ENCODE peak calls at places on chromosomes 7 and 10, in six cellular contexts. One of them, this sample, is unnamed.

GRCh38 chr7:137903382-137904169 is 56.8 kb upstream of the DGKI start:
- DNase-seq in SK-N-SH: peak
- DNase-seq in HCT116: peak
- DNase-seq in Panc1: peak
- DNase-seq in H1: peak
- DNase-seq in HepG2: peak
- DNase-seq in this sample: peak

GRCh38 chr7:122550545-122550944 is 148.4 kb downstream of the RNF133 start:
- DNase-seq in SK-N-SH: no peak
- DNase-seq in HepG2: no peak
- DNase-seq in Panc1: no peak
- DNase-seq in HCT116: no peak
- DNase-seq in H1: no peak
- DNase-seq in this sample: no peak

GRCh38 chr10:5692476-5693358 is 8.1 kb downstream of the TASOR2 start:
- DNase-seq in H1: peak
- DNase-seq in HepG2: peak
- DNase-seq in Panc1: no peak
- DNase-seq in HCT116: no peak
- DNase-seq in SK-N-SH: peak
- DNase-seq in this sample: peak

GRCh38 chr10:1036341-1036791 is 10.7 kb upstream of the IDI2 start:
- DNase-seq in H1: no peak
- DNase-seq in HCT116: no peak
- DNase-seq in SK-N-SH: no peak
- DNase-seq in HepG2: no peak
- DNase-seq in Panc1: no peak
- DNase-seq in this sample: peak

GRCh38 chr7:66958708-66959350 is 36.6 kb downstream of the SBDS start:
- DNase-seq in HepG2: no peak
- DNase-seq in SK-N-SH: no peak
- DNase-seq in HCT116: no peak
- DNase-seq in Panc1: no peak
- DNase-seq in H1: no peak
- DNase-seq in this sample: no peak

GRCh38 chr7:116582806-116583444 is 58.1 kb downstream of the CAV1 start:
- DNase-seq in Panc1: no peak
- DNase-seq in HepG2: no peak
- DNase-seq in SK-N-SH: no peak
- DNase-seq in HCT116: no peak
- DNase-seq in H1: no peak
- DNase-seq in this sample: no peak

GRCh38 chr7:28207486-28208158 is 27.0 kb upstream of the JAZF1 start:
- DNase-seq in Panc1: no peak
- DNase-seq in HCT116: no peak
- DNase-seq in HepG2: no peak
- DNase-seq in H1: no peak
- DNase-seq in SK-N-SH: no peak
- DNase-seq in this sample: no peak

GRCh38 chr7:11951909-11952308 is 119.9 kb upstream of the THSD7A start:
- DNase-seq in SK-N-SH: no peak
- DNase-seq in H1: no peak
- DNase-seq in HepG2: no peak
- DNase-seq in HCT116: no peak
- DNase-seq in Panc1: no peak
- DNase-seq in this sample: no peak

GRCh38 chr7:92835851-92836488 is 403 bp downstream of the CDK6 start:
- DNase-seq in SK-N-SH: peak
- DNase-seq in H1: no peak
- DNase-seq in HCT116: no peak
- DNase-seq in HepG2: peak
- DNase-seq in Panc1: no peak
- DNase-seq in this sample: peak

GRCh38 chr10:75396861-75397570 is 4.5 kb downstream of the ZNF503 start:
- DNase-seq in SK-N-SH: no peak
- DNase-seq in Panc1: no peak
- DNase-seq in HCT116: no peak
- DNase-seq in HepG2: no peak
- DNase-seq in H1: no peak
- DNase-seq in this sample: no peak

GRCh38 chr7:148084138-148084537 is 506.4 kb upstream of the C7orf33 start:
- DNase-seq in H1: peak
- DNase-seq in Panc1: peak
- DNase-seq in SK-N-SH: peak
- DNase-seq in HepG2: peak
- DNase-seq in HCT116: peak
- DNase-seq in this sample: peak

GRCh38 chr10:34981834-34982233 is 108.3 kb downstream of the CUL2 start:
- DNase-seq in H1: no peak
- DNase-seq in Panc1: no peak
- DNase-seq in HepG2: no peak
- DNase-seq in SK-N-SH: no peak
- DNase-seq in HCT116: no peak
- DNase-seq in this sample: no peak

GRCh38 chr7:102895602-102896001 is 17.2 kb upstream of the LRRC17 start:
- DNase-seq in H1: no peak
- DNase-seq in Panc1: no peak
- DNase-seq in SK-N-SH: no peak
- DNase-seq in HCT116: no peak
- DNase-seq in HepG2: no peak
- DNase-seq in this sample: no peak

GRCh38 chr10:44205072-44205471 is 179.8 kb downstream of the CXCL12 start:
- DNase-seq in Panc1: no peak
- DNase-seq in H1: no peak
- DNase-seq in HepG2: no peak
- DNase-seq in HCT116: no peak
- DNase-seq in SK-N-SH: no peak
- DNase-seq in this sample: no peak

GRCh38 chr10:1208376-1209311 is 152.5 kb downstream of the WDR37 start:
- DNase-seq in Panc1: no peak
- DNase-seq in H1: no peak
- DNase-seq in HepG2: no peak
- DNase-seq in HCT116: no peak
- DNase-seq in SK-N-SH: no peak
- DNase-seq in this sample: no peak

GRCh38 chr7:50467817-50468610 is 17.9 kb upstream of the FIGNL1 start:
- DNase-seq in H1: peak
- DNase-seq in HepG2: peak
- DNase-seq in Panc1: peak
- DNase-seq in HCT116: peak
- DNase-seq in SK-N-SH: peak
- DNase-seq in this sample: peak

DNA sequence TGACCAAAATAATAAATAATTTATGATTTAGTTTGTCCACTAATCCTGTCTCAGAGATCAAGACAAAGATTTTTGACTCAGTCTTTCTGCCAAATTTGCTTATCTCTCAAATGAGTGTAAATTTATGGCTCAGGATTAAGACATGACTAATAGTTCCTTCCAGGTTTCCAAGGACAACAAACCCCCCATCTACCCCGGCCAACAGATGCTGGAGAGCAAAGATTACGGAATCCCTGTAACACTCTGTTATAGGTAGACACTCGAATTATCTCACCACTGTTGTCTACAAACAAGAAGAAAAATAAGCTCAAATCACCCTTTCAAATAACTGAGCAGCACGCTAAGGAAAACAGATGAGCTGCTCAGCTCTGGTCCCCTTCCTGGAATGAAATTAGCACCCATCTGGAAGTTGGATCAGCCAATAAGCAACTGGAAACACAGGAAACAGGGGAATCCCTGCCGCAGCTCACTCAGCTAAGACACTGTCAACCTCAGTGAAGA is 56.8 kb upstream of the SVIL start:
- DNase-seq in SK-N-SH: peak
- DNase-seq in HCT116: no peak
- DNase-seq in HepG2: no peak
- DNase-seq in H1: no peak
- DNase-seq in Panc1: peak
- DNase-seq in this sample: no peak
- TF ChIP-seq SIN3A in SK-N-SH: no peak
- TF ChIP-seq SIN3A in HCT116: no peak
- TF ChIP-seq SIN3A in HepG2: no peak
- TF ChIP-seq SIN3A in H1: no peak
- TF ChIP-seq SIN3A in Panc1: no peak
- TF ChIP-seq SIN3A in this sample: no peak

DNA sequence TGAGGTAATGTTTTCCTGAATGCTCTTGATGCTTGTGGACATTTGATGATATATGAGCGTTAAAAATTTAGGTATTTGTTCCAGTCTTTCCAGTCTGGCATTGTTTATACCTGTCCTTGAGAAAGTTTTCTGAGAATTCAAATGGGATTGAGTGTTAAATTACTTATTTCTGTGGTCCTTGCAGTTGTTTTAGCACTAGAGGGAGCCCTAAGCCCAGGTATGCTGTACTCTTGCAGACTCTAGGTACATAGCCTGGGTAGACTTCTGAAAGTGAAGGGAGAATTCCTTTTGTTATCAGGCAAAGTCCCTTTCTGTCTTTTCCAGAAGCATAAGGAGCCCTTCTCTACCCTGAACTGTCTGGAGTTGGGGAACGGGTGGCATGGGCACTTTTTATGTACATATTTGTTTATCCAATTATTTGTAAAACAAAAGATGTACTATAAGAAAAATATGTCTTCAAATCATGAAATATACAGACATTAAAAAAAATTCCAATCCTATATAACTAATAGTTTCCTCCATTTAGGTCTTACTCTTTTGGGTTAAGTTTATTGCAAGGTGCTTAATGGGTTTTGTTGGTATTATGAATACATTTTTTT is 262.1 kb downstream of the ATRNL1 start:
- DNase-seq in HCT116: peak
- DNase-seq in SK-N-SH: peak
- DNase-seq in H1: no peak
- DNase-seq in HepG2: peak
- DNase-seq in Panc1: peak
- DNase-seq in this sample: peak
- TF ChIP-seq SIN3A in HCT116: no peak
- TF ChIP-seq SIN3A in SK-N-SH: no peak
- TF ChIP-seq SIN3A in H1: no peak
- TF ChIP-seq SIN3A in HepG2: no peak
- TF ChIP-seq SIN3A in Panc1: no peak
- TF ChIP-seq SIN3A in this sample: no peak

GRCh38 chr7:120273476-120273975 is 551 bp downstream of the KCND2 start:
- DNase-seq in HepG2: peak
- DNase-seq in SK-N-SH: peak
- DNase-seq in HCT116: no peak
- DNase-seq in Panc1: no peak
- DNase-seq in H1: no peak
- DNase-seq in this sample: no peak
- TF ChIP-seq SIN3A in HepG2: no peak
- TF ChIP-seq SIN3A in SK-N-SH: no peak
- TF ChIP-seq SIN3A in HCT116: no peak
- TF ChIP-seq SIN3A in Panc1: no peak
- TF ChIP-seq SIN3A in H1: peak
- TF ChIP-seq SIN3A in this sample: no peak

GRCh38 chr7:44145419-44145968 is 4.4 kb upstream of the MYL7 start:
- DNase-seq in HCT116: no peak
- DNase-seq in HepG2: no peak
- DNase-seq in Panc1: no peak
- DNase-seq in SK-N-SH: peak
- DNase-seq in H1: no peak
- DNase-seq in this sample: peak

GRCh38 chr7:44147026-44147881 is 6.1 kb upstream of the MYL7 start:
- DNase-seq in HepG2: no peak
- DNase-seq in H1: no peak
- DNase-seq in SK-N-SH: peak
- DNase-seq in Panc1: no peak
- DNase-seq in HCT116: no peak
- DNase-seq in this sample: peak

GRCh38 chr7:44144426-44144967 is 3.4 kb upstream of the MYL7 start:
- DNase-seq in H1: no peak
- DNase-seq in HepG2: no peak
- DNase-seq in HCT116: no peak
- DNase-seq in Panc1: no peak
- DNase-seq in SK-N-SH: peak
- DNase-seq in this sample: no peak

GRCh38 chr7:44144968-44145418 is 3.9 kb upstream of the MYL7 start:
- DNase-seq in HCT116: no peak
- DNase-seq in SK-N-SH: peak
- DNase-seq in HepG2: no peak
- DNase-seq in H1: no peak
- DNase-seq in Panc1: no peak
- DNase-seq in this sample: no peak

GRCh38 chr7:44145969-44146897 is 5.1 kb upstream of the MYL7 start:
- DNase-seq in SK-N-SH: peak
- DNase-seq in Panc1: no peak
- DNase-seq in HCT116: peak
- DNase-seq in H1: peak
- DNase-seq in HepG2: no peak
- DNase-seq in this sample: peak
- TF ChIP-seq SIN3A in SK-N-SH: no peak
- TF ChIP-seq SIN3A in Panc1: no peak
- TF ChIP-seq SIN3A in HCT116: no peak
- TF ChIP-seq SIN3A in H1: no peak
- TF ChIP-seq SIN3A in HepG2: no peak
- TF ChIP-seq SIN3A in this sample: no peak

GRCh38 chr10:60819271-60819670 is 41.0 kb downstream of the CDK1 start:
- DNase-seq in HCT116: no peak
- DNase-seq in Panc1: no peak
- DNase-seq in SK-N-SH: no peak
- DNase-seq in HepG2: no peak
- DNase-seq in H1: no peak
- DNase-seq in this sample: no peak
- TF ChIP-seq SIN3A in HCT116: no peak
- TF ChIP-seq SIN3A in Panc1: no peak
- TF ChIP-seq SIN3A in SK-N-SH: no peak
- TF ChIP-seq SIN3A in HepG2: no peak
- TF ChIP-seq SIN3A in H1: no peak
- TF ChIP-seq SIN3A in this sample: no peak

DNA sequence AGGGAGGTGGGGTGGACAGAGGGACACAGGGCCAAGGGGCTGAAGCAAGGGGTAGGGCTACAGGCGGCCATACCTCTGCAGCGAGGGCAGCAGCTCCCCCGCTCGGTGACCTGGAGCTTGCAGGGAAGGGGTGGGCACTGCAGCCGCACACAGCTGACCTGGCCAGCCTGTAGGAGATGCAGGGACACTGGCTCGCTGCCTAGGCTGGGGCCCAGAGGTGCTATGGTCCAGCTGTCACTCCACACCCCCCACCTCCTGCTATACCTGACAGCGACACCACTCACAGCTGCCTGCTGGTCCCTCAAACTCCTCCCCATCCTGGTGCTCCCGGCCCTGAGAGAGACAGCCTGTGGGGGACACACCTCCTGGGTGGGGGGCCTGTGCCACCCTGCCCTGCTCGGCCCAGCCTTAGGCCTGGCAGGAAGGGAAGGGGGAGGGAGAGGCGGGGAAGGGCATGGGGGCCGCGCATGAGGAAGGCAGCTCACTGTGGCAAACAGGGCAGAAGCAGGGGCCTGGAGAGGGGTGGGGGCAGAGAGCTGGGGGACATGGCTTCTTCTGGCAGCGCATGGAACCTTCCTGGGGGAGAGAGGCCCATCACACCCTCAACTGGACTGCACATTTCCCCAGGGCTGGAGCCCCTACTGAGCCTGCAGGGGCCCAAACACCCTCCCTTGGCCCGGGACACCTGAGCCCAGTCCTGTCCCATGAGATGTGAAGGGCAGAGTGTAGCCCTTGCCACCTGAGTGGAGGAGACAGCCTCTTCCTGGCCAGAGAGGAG is 23.9 kb downstream of the ATP6V1F start:
- DNase-seq in HCT116: no peak
- DNase-seq in HepG2: no peak
- DNase-seq in SK-N-SH: peak
- DNase-seq in H1: no peak
- DNase-seq in Panc1: no peak
- DNase-seq in this sample: peak
- TF ChIP-seq SIN3A in HCT116: no peak
- TF ChIP-seq SIN3A in HepG2: no peak
- TF ChIP-seq SIN3A in SK-N-SH: no peak
- TF ChIP-seq SIN3A in H1: no peak
- TF ChIP-seq SIN3A in Panc1: no peak
- TF ChIP-seq SIN3A in this sample: no peak

This sample was measured in K562.